ENCODE peak calls at places on chromosome 17, in nine cellular contexts. E is lower leg skin, U is ovary, P is upper lobe of left lung, Q is esophagus muscularis mucosa, M is A549, J is GM12878, D is tibial nerve, T is IMR-90. V is an unnamed sample.

GRCh38 chr17:66411498-66411897 is 109.1 kb downstream of the PRKCA start:
- DNase-seq in E (no peak), U (no peak), P (no peak), Q (no peak), M (no peak), J (no peak), D (no peak), T (no peak), V (no peak)

GRCh38 chr17:47884905-47885735 is 10.9 kb upstream of the SP2 start:
- DNase-seq in E (no peak), U (peak), P (no peak), Q (no peak), M (no peak), J (no peak), D (no peak), T (no peak), V (no peak)

GRCh38 chr17:29613371-29613837 is 9.3 kb downstream of the CORO6 start:
- DNase-seq in E (peak), U (peak), P (peak), Q (peak), M (no peak), J (no peak), D (peak), T (peak), V (peak)

GRCh38 chr17:2054740-2055493 is at the start of gene HIC1:
- DNase-seq in E (no peak), U (peak), P (peak), Q (peak), M (peak), J (no peak), D (peak), T (peak), V (peak)

GRCh38 chr17:62968445-62968923 is 2.4 kb downstream of the TANC2 start:
- DNase-seq in E (peak), U (no peak), P (peak), Q (no peak), M (peak), J (peak), D (no peak), T (peak), V (peak)

GRCh38 chr17:17141860-17142552 is 64.1 kb downstream of the PLD6 start:
- DNase-seq in E (no peak), U (peak), P (no peak), Q (no peak), M (peak), J (no peak), D (no peak), T (peak), V (no peak)

GRCh38 chr17:79626156-79626890 is 15.5 kb upstream of the RBFOX3 start:
- DNase-seq in E (no peak), U (no peak), P (peak), Q (peak), M (no peak), J (no peak), D (no peak), T (no peak), V (peak)

GRCh38 chr17:50576864-50577263 is 16.3 kb downstream of the CACNA1G start:
- DNase-seq in E (no peak), U (no peak), P (no peak), Q (no peak), M (no peak), J (no peak), D (no peak), T (no peak), V (no peak)

GRCh38 chr17:44867841-44868240 is 20.2 kb downstream of the HIGD1B start:
- DNase-seq in E (no peak), U (no peak), P (no peak), Q (no peak), M (no peak), J (no peak), D (no peak), T (no peak), V (no peak)

GRCh38 chr17:40415390-40415789 is 2.3 kb downstream of the TOP2A start:
- DNase-seq in E (no peak), U (no peak), P (no peak), Q (no peak), M (peak), J (no peak), D (no peak), T (peak), V (no peak)

GRCh38 chr17:45091778-45092425 is 30.8 kb downstream of the NMT1 start:
- DNase-seq in E (no peak), U (no peak), P (no peak), Q (no peak), M (peak), J (no peak), D (no peak), T (peak), V (no peak)

GRCh38 chr17:58330997-58331814 is 2.6 kb upstream of the TSPOAP1 start:
- DNase-seq in E (no peak), U (no peak), P (peak), Q (no peak), M (no peak), J (no peak), D (no peak), T (no peak), V (peak)

GRCh38 chr17:78144146-78144719 is 2.0 kb upstream of the C17orf99 start:
- DNase-seq in E (peak), U (peak), P (peak), Q (no peak), M (no peak), J (no peak), D (peak), T (peak), V (peak)

GRCh38 chr17:81870155-81870977 is 771 bp downstream of the ARHGDIA start:
- DNase-seq in E (no peak), U (peak), P (peak), Q (no peak), M (no peak), J (no peak), D (no peak), T (peak), V (no peak)

GRCh38 chr17:2542456-2542855 is 30.8 kb upstream of the METTL16 start:
- DNase-seq in E (no peak), U (no peak), P (no peak), Q (no peak), M (no peak), J (peak), D (no peak), T (no peak), V (no peak)

GRCh38 chr17:55144518-55144917 is 120.2 kb upstream of the HLF start:
- DNase-seq in E (no peak), U (no peak), P (no peak), Q (no peak), M (no peak), J (no peak), D (no peak), T (no peak), V (no peak)

GRCh38 chr17:70288540-70289290 is 119.4 kb downstream of the KCNJ2 start:
- DNase-seq in E (no peak), U (no peak), P (peak), Q (no peak), M (no peak), J (no peak), D (no peak), T (no peak), V (no peak)

GRCh38 chr17:74840989-74841666 is 18.6 kb downstream of the GRIN2C start:
- DNase-seq in E (peak), U (peak), P (peak), Q (no peak), M (no peak), J (no peak), D (peak), T (peak), V (no peak)

GRCh38 chr17:81291662-81292061 is 3.4 kb downstream of the SLC38A10 start:
- DNase-seq in E (peak), U (no peak), P (peak), Q (no peak), M (peak), J (no peak), D (peak), T (peak), V (peak)

GRCh38 chr17:44348234-44348987 is 3.3 kb downstream of the GRN start:
- DNase-seq in E (peak), U (no peak), P (peak), Q (no peak), M (no peak), J (peak), D (no peak), T (peak), V (no peak)

GRCh38 chr17:38703742-38704644 is 1.1 kb upstream of the MLLT6 start:
- DNase-seq in E (peak), U (peak), P (peak), Q (peak), M (no peak), J (no peak), D (peak), T (no peak), V (peak)

GRCh38 chr17:77746391-77746790 is 212.1 kb upstream of the TNRC6C start:
- DNase-seq in E (no peak), U (no peak), P (peak), Q (no peak), M (no peak), J (no peak), D (peak), T (no peak), V (no peak)

GRCh38 chr17:64216385-64217248 is 46.4 kb downstream of the TEX2 start:
- DNase-seq in E (no peak), U (peak), P (no peak), Q (no peak), M (no peak), J (peak), D (no peak), T (peak), V (peak)

GRCh38 chr17:31758646-31759045 is 100.4 kb downstream of the COPRS start:
- DNase-seq in E (no peak), U (no peak), P (no peak), Q (no peak), M (no peak), J (no peak), D (no peak), T (peak), V (no peak)

GRCh38 chr17:79864147-79864546 is 24.9 kb upstream of the CBX4 start:
- DNase-seq in E (no peak), U (no peak), P (no peak), Q (no peak), M (no peak), J (no peak), D (no peak), T (no peak), V (no peak)

GRCh38 chr17:30234954-30235353 is 543 bp downstream of the SLC6A4 start:
- DNase-seq in E (no peak), U (no peak), P (no peak), Q (no peak), M (no peak), J (peak), D (no peak), T (no peak), V (no peak)

GRCh38 chr17:78993981-78994671 is 14.4 kb upstream of the LGALS3BP start:
- DNase-seq in E (no peak), U (peak), P (peak), Q (no peak), M (no peak), J (no peak), D (peak), T (no peak), V (no peak)

GRCh38 chr17:68849673-68850260 is 105.4 kb downstream of the ABCA8 start:
- DNase-seq in E (no peak), U (no peak), P (no peak), Q (no peak), M (no peak), J (no peak), D (no peak), T (no peak), V (no peak)

GRCh38 chr17:11736613-11737289 is 138.5 kb downstream of the DNAH9 start:
- DNase-seq in E (no peak), U (no peak), P (no peak), Q (no peak), M (no peak), J (no peak), D (no peak), T (no peak), V (no peak)

GRCh38 chr17:81106716-81107115 is 58.6 kb upstream of the PVALEF start:
- DNase-seq in E (no peak), U (no peak), P (no peak), Q (no peak), M (no peak), J (no peak), D (no peak), T (no peak), V (no peak)

GRCh38 chr17:80980397-80981061 is 11.1 kb upstream of the CHMP6 start:
- DNase-seq in E (no peak), U (no peak), P (no peak), Q (no peak), M (no peak), J (no peak), D (no peak), T (peak), V (no peak)

GRCh38 chr17:81494984-81495383 is 17.6 kb downstream of the ACTG1 start:
- DNase-seq in E (no peak), U (no peak), P (no peak), Q (no peak), M (no peak), J (no peak), D (no peak), T (no peak), V (peak)

GRCh38 chr17:50475362-50475761 is 3.3 kb upstream of the RSAD1 start:
- DNase-seq in E (no peak), U (no peak), P (no peak), Q (no peak), M (no peak), J (no peak), D (no peak), T (no peak), V (no peak)

GRCh38 chr17:17994770-17995169 is 22.1 kb downstream of the DRC3 start:
- DNase-seq in E (no peak), U (no peak), P (no peak), Q (no peak), M (no peak), J (no peak), D (no peak), T (no peak), V (no peak)

GRCh38 chr17:80775863-80776262 is 215.8 kb upstream of the CHMP6 start:
- DNase-seq in E (no peak), U (no peak), P (no peak), Q (no peak), M (no peak), J (no peak), D (no peak), T (no peak), V (no peak)

GRCh38 chr17:75096082-75096625 is 8.4 kb downstream of the SLC16A5 start:
- DNase-seq in E (peak), U (no peak), P (peak), Q (no peak), M (peak), J (no peak), D (peak), T (peak), V (peak)

GRCh38 chr17:30380106-30380420 is 1.3 kb downstream of the CPD start:
- DNase-seq in E (no peak), U (no peak), P (no peak), Q (no peak), M (no peak), J (peak), D (no peak), T (peak), V (no peak)

GRCh38 chr17:76402711-76403110 is 18.3 kb downstream of the SPHK1 start:
- DNase-seq in E (no peak), U (no peak), P (no peak), Q (no peak), M (no peak), J (no peak), D (no peak), T (no peak), V (no peak)
- TF ChIP-seq POLR2A in E (no peak), U (no peak), P (no peak), Q (no peak), M (no peak), J (no peak), D (no peak), T (no peak), V (no peak)

GRCh38 chr17:4593021-4593797 is 8.9 kb downstream of the SMTNL2 start:
- DNase-seq in E (no peak), U (no peak), P (no peak), Q (no peak), M (no peak), J (no peak), D (no peak), T (no peak), V (no peak)

GRCh38 chr17:4592240-4593005 is 8.1 kb downstream of the SMTNL2 start:
- DNase-seq in E (no peak), U (no peak), P (no peak), Q (no peak), M (no peak), J (no peak), D (no peak), T (no peak), V (no peak)

GRCh38 chr17:4596636-4597380 is 12.5 kb downstream of the SMTNL2 start:
- DNase-seq in E (no peak), U (no peak), P (no peak), Q (no peak), M (no peak), J (no peak), D (no peak), T (no peak), V (no peak)

GRCh38 chr17:4591529-4591928 is 7.2 kb downstream of the SMTNL2 start:
- DNase-seq in E (no peak), U (peak), P (no peak), Q (no peak), M (peak), J (no peak), D (no peak), T (peak), V (no peak)

DNA sequence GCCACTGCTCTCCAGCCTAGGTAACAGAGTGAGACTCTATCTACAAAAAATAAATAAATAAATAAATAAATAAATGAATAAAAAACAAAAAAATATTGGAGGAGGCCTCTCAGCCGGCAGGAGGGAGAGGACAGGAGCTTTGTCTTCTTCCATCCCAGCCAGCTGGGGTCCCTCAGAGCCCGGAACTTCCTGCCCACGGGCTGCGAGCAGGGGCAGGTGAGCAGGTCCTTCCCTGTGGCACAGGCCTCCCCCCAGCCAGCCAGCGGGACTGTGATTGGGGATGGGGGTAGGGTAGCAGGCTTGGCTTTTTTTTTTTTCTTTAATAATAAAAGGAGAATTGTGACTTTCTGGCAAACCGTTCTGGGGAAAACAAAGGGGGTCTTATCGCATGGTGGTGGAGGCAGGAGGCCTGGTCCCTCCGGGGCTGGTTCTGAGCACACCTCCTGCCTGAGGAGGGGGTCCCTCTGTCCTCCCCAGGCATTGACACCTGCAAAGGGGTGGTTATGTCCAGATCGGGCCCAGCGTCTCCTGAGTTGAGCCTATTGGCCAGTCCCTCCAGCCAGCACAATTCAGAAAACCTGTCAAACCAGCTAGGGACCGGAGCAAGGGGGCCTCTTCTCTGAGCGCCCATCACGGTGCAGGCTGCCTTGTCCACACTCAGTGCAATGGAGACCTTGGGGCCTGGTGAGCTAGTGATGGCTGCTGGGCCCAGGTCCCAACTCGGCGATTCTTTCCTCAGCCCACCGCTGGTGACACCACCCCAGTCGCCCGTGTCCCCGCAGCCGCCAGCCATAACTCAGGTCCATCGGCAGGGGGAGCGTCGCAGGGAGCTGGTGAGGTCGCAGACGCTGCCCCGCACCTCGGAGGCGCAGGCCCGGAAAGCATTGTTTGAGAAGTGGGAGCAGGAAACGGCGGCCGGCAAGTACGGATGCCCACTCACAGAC is 10.3 kb downstream of the SMTNL2 start:
- DNase-seq in E (no peak), U (no peak), P (peak), Q (no peak), M (no peak), J (no peak), D (no peak), T (no peak), V (peak)
- TF ChIP-seq CTCF in E (no peak), U (no peak), P (peak), Q (no peak), M (no peak), J (peak), D (no peak), T (no peak), V (peak)

GRCh38 chr17:8324132-8324531 is 14.1 kb downstream of the ARHGEF15 start:
- DNase-seq in E (no peak), U (no peak), P (no peak), Q (no peak), M (no peak), J (no peak), D (no peak), T (no peak), V (no peak)

GRCh38 chr17:8332128-8332527 is 7.5 kb upstream of the ODF4 start:
- DNase-seq in E (no peak), U (no peak), P (no peak), Q (no peak), M (no peak), J (no peak), D (no peak), T (no peak), V (no peak)

GRCh38 chr17:8322078-8322477 is 12.0 kb downstream of the ARHGEF15 start:
- DNase-seq in E (no peak), U (no peak), P (no peak), Q (no peak), M (no peak), J (no peak), D (no peak), T (no peak), V (no peak)

GRCh38 chr17:8324913-8325312 is 14.7 kb upstream of the ODF4 start:
- DNase-seq in E (no peak), U (no peak), P (no peak), Q (no peak), M (no peak), J (no peak), D (no peak), T (no peak), V (no peak)

DNA sequence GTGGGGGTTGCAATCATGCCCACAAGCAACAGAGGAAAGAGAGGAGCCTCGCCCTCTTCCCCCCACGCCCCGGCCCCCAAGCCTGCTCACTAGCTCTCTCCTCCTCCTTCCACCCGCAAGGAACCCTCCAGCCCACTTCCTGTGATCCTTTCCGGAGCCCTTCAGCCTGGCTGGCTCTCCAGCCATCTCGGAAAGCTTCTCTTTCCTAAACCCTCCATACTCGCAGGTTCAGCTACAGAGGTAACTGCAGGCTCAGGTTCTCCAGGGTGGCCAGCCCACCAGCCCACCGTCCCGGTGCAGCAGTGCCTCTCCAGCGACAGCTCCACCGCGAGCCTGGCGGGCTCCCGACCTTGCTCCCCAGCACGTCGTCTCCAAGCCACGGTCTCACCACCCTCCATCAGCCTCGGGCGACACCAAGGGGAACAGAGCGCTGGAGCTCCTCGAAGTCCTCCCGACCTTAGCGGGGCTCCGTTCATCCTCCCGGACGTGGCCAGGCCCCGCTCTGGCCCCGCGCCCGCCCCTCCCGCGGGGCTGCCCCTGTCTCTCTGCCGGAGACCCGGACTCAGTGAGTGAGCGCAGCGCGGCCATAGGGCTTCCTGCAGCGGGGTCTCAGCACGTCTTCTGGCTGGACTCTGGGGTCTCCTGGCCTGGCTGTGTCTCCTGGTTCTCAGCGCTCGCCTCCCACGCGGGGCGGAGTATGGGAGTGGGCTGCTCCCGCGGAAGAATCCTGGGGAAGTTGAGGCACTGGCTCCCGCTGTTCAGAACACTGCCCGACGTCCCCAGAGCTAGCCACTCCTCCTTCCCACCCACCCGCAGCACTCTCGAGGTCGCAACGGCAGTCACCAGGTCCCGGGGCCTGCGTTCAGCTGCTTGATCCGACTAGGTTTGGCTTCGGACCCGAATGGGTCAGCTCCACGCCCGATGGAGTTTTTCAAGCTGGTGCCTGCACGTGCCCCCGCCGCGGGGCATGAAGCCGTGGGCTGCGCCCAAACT is 12.8 kb upstream of the ODF4 start:
- DNase-seq in E (no peak), U (peak), P (no peak), Q (no peak), M (no peak), J (no peak), D (no peak), T (no peak), V (peak)
- TF ChIP-seq POLR2A in E (no peak), U (no peak), P (no peak), Q (no peak), M (no peak), J (no peak), D (no peak), T (no peak), V (no peak)

GRCh38 chr17:71762526-71762925 is 358.3 kb upstream of the SOX9 start:
- DNase-seq in E (no peak), U (no peak), P (no peak), Q (no peak), M (no peak), J (no peak), D (no peak), T (no peak), V (peak)
- TF ChIP-seq CTCF in E (no peak), U (no peak), P (no peak), Q (no peak), M (no peak), J (no peak), D (no peak), T (no peak), V (no peak)

V was measured in body of pancreas.